ENCODE peak calls at places on chromosome 21, in nine cellular contexts. One of them, this sample, is unnamed.

GRCh38 chr21:15935530-15935929 is 205.7 kb downstream of the USP25 start:
- DNase-seq in HEK293T: no peak
- DNase-seq in Calu3: no peak
- DNase-seq in NCI-H1694: no peak
- DNase-seq in stimulated activated CD8-positive, alpha-beta memory T cell treated with anti-CD3 and anti-CD28 coated beads, Interleukin-4, amount 100 ng/mL, for 48 hours: no peak
- DNase-seq in T-cell: no peak
- DNase-seq in esophagus muscularis mucosa: no peak
- DNase-seq in heart right ventricle: no peak
- DNase-seq in ovary: no peak
- DNase-seq in this sample: no peak

GRCh38 chr21:29017639-29018237 is 1.4 kb downstream of the RWDD2B start:
- DNase-seq in HEK293T: no peak
- DNase-seq in Calu3: no peak
- DNase-seq in NCI-H1694: no peak
- DNase-seq in stimulated activated CD8-positive, alpha-beta memory T cell treated with anti-CD3 and anti-CD28 coated beads, Interleukin-4, amount 100 ng/mL, for 48 hours: no peak
- DNase-seq in T-cell: no peak
- DNase-seq in esophagus muscularis mucosa: no peak
- DNase-seq in heart right ventricle: no peak
- DNase-seq in ovary: no peak
- DNase-seq in this sample: no peak

GRCh38 chr21:45387506-45387905 is 17.5 kb upstream of the COL18A1 start:
- DNase-seq in HEK293T: no peak
- DNase-seq in Calu3: no peak
- DNase-seq in NCI-H1694: no peak
- DNase-seq in stimulated activated CD8-positive, alpha-beta memory T cell treated with anti-CD3 and anti-CD28 coated beads, Interleukin-4, amount 100 ng/mL, for 48 hours: no peak
- DNase-seq in T-cell: no peak
- DNase-seq in esophagus muscularis mucosa: no peak
- DNase-seq in heart right ventricle: no peak
- DNase-seq in ovary: peak; percentile 35
- DNase-seq in this sample: peak; percentile 43

GRCh38 chr21:7947422-7947821 is 2574.0 kb upstream of the TPTE start:
- DNase-seq in HEK293T: no peak
- DNase-seq in Calu3: no peak
- DNase-seq in NCI-H1694: no peak
- DNase-seq in stimulated activated CD8-positive, alpha-beta memory T cell treated with anti-CD3 and anti-CD28 coated beads, Interleukin-4, amount 100 ng/mL, for 48 hours: no peak
- DNase-seq in T-cell: no peak
- DNase-seq in esophagus muscularis mucosa: no peak
- DNase-seq in heart right ventricle: no peak
- DNase-seq in ovary: no peak
- DNase-seq in this sample: no peak

GRCh38 chr21:36480618-36481017 is 696 bp upstream of the CLDN14 start:
- DNase-seq in HEK293T: no peak
- DNase-seq in Calu3: no peak
- DNase-seq in NCI-H1694: no peak
- DNase-seq in stimulated activated CD8-positive, alpha-beta memory T cell treated with anti-CD3 and anti-CD28 coated beads, Interleukin-4, amount 100 ng/mL, for 48 hours: no peak
- DNase-seq in T-cell: no peak
- DNase-seq in esophagus muscularis mucosa: no peak
- DNase-seq in heart right ventricle: no peak
- DNase-seq in ovary: no peak
- DNase-seq in this sample: peak; percentile 25

GRCh38 chr21:36321325-36322082 is 1.5 kb downstream of the MORC3 start:
- DNase-seq in HEK293T: no peak
- DNase-seq in Calu3: no peak
- DNase-seq in NCI-H1694: no peak
- DNase-seq in stimulated activated CD8-positive, alpha-beta memory T cell treated with anti-CD3 and anti-CD28 coated beads, Interleukin-4, amount 100 ng/mL, for 48 hours: no peak
- DNase-seq in T-cell: no peak
- DNase-seq in esophagus muscularis mucosa: no peak
- DNase-seq in heart right ventricle: peak; percentile 10
- DNase-seq in ovary: no peak
- DNase-seq in this sample: peak; percentile 70

GRCh38 chr21:41754481-41754891 is 12.4 kb downstream of the RIPK4 start:
- DNase-seq in HEK293T: no peak
- DNase-seq in Calu3: no peak
- DNase-seq in NCI-H1694: no peak
- DNase-seq in stimulated activated CD8-positive, alpha-beta memory T cell treated with anti-CD3 and anti-CD28 coated beads, Interleukin-4, amount 100 ng/mL, for 48 hours: no peak
- DNase-seq in T-cell: no peak
- DNase-seq in esophagus muscularis mucosa: no peak
- DNase-seq in heart right ventricle: no peak
- DNase-seq in ovary: no peak
- DNase-seq in this sample: no peak

GRCh38 chr21:44450999-44451398 is 4.3 kb upstream of the LRRC3 start:
- DNase-seq in HEK293T: no peak
- DNase-seq in Calu3: no peak
- DNase-seq in NCI-H1694: no peak
- DNase-seq in stimulated activated CD8-positive, alpha-beta memory T cell treated with anti-CD3 and anti-CD28 coated beads, Interleukin-4, amount 100 ng/mL, for 48 hours: no peak
- DNase-seq in T-cell: no peak
- DNase-seq in esophagus muscularis mucosa: no peak
- DNase-seq in heart right ventricle: no peak
- DNase-seq in ovary: no peak
- DNase-seq in this sample: peak; percentile 49

GRCh38 chr21:37699024-37699770 is 217.1 kb downstream of the KCNJ6 start:
- DNase-seq in HEK293T: no peak
- DNase-seq in Calu3: no peak
- DNase-seq in NCI-H1694: no peak
- DNase-seq in stimulated activated CD8-positive, alpha-beta memory T cell treated with anti-CD3 and anti-CD28 coated beads, Interleukin-4, amount 100 ng/mL, for 48 hours: no peak
- DNase-seq in T-cell: no peak
- DNase-seq in esophagus muscularis mucosa: no peak
- DNase-seq in heart right ventricle: no peak
- DNase-seq in ovary: no peak
- DNase-seq in this sample: no peak

GRCh38 chr21:34282223-34282622 is 81.6 kb upstream of the KCNE2 start:
- DNase-seq in HEK293T: no peak
- DNase-seq in Calu3: no peak
- DNase-seq in NCI-H1694: no peak
- DNase-seq in stimulated activated CD8-positive, alpha-beta memory T cell treated with anti-CD3 and anti-CD28 coated beads, Interleukin-4, amount 100 ng/mL, for 48 hours: no peak
- DNase-seq in T-cell: no peak
- DNase-seq in esophagus muscularis mucosa: no peak
- DNase-seq in heart right ventricle: no peak
- DNase-seq in ovary: no peak
- DNase-seq in this sample: no peak

GRCh38 chr21:21464691-21465090 is 466.5 kb downstream of the NCAM2 start:
- DNase-seq in HEK293T: no peak
- DNase-seq in Calu3: no peak
- DNase-seq in NCI-H1694: no peak
- DNase-seq in stimulated activated CD8-positive, alpha-beta memory T cell treated with anti-CD3 and anti-CD28 coated beads, Interleukin-4, amount 100 ng/mL, for 48 hours: no peak
- DNase-seq in T-cell: no peak
- DNase-seq in esophagus muscularis mucosa: no peak
- DNase-seq in heart right ventricle: no peak
- DNase-seq in ovary: no peak
- DNase-seq in this sample: no peak

GRCh38 chr21:36695671-36696389 is 3.1 kb upstream of the SIM2 start:
- DNase-seq in HEK293T: no peak
- DNase-seq in Calu3: no peak
- DNase-seq in NCI-H1694: no peak
- DNase-seq in stimulated activated CD8-positive, alpha-beta memory T cell treated with anti-CD3 and anti-CD28 coated beads, Interleukin-4, amount 100 ng/mL, for 48 hours: no peak
- DNase-seq in T-cell: no peak
- DNase-seq in esophagus muscularis mucosa: no peak
- DNase-seq in heart right ventricle: no peak
- DNase-seq in ovary: no peak
- DNase-seq in this sample: no peak

GRCh38 chr21:46094401-46095105 is 3.4 kb upstream of the COL6A2 start:
- DNase-seq in HEK293T: no peak
- DNase-seq in Calu3: no peak
- DNase-seq in NCI-H1694: no peak
- DNase-seq in stimulated activated CD8-positive, alpha-beta memory T cell treated with anti-CD3 and anti-CD28 coated beads, Interleukin-4, amount 100 ng/mL, for 48 hours: no peak
- DNase-seq in T-cell: no peak
- DNase-seq in esophagus muscularis mucosa: peak; percentile 74
- DNase-seq in heart right ventricle: no peak
- DNase-seq in ovary: no peak
- DNase-seq in this sample: no peak

GRCh38 chr21:46237474-46237873 is 8.9 kb upstream of the LSS start:
- DNase-seq in HEK293T: no peak
- DNase-seq in Calu3: no peak
- DNase-seq in NCI-H1694: no peak
- DNase-seq in stimulated activated CD8-positive, alpha-beta memory T cell treated with anti-CD3 and anti-CD28 coated beads, Interleukin-4, amount 100 ng/mL, for 48 hours: no peak
- DNase-seq in T-cell: no peak
- DNase-seq in esophagus muscularis mucosa: no peak
- DNase-seq in heart right ventricle: no peak
- DNase-seq in ovary: no peak
- DNase-seq in this sample: no peak

GRCh38 chr21:44431300-44431699 is 24.0 kb upstream of the LRRC3 start:
- DNase-seq in HEK293T: no peak
- DNase-seq in Calu3: no peak
- DNase-seq in NCI-H1694: no peak
- DNase-seq in stimulated activated CD8-positive, alpha-beta memory T cell treated with anti-CD3 and anti-CD28 coated beads, Interleukin-4, amount 100 ng/mL, for 48 hours: no peak
- DNase-seq in T-cell: no peak
- DNase-seq in esophagus muscularis mucosa: no peak
- DNase-seq in heart right ventricle: no peak
- DNase-seq in ovary: no peak
- DNase-seq in this sample: no peak

GRCh38 chr21:36104306-36105300 is 30.3 kb upstream of the CBR3 start:
- DNase-seq in HEK293T: peak; percentile 59
- DNase-seq in Calu3: peak; percentile 58
- DNase-seq in NCI-H1694: no peak
- DNase-seq in stimulated activated CD8-positive, alpha-beta memory T cell treated with anti-CD3 and anti-CD28 coated beads, Interleukin-4, amount 100 ng/mL, for 48 hours: peak; percentile 78
- DNase-seq in T-cell: peak; percentile 64
- DNase-seq in esophagus muscularis mucosa: no peak
- DNase-seq in heart right ventricle: peak; percentile 21
- DNase-seq in ovary: no peak
- DNase-seq in this sample: peak; percentile 78

GRCh38 chr21:10627316-10627863 is 106.0 kb downstream of the TPTE start:
- DNase-seq in HEK293T: no peak
- DNase-seq in Calu3: no peak
- DNase-seq in NCI-H1694: no peak
- DNase-seq in stimulated activated CD8-positive, alpha-beta memory T cell treated with anti-CD3 and anti-CD28 coated beads, Interleukin-4, amount 100 ng/mL, for 48 hours: no peak
- DNase-seq in T-cell: no peak
- DNase-seq in esophagus muscularis mucosa: no peak
- DNase-seq in heart right ventricle: no peak
- DNase-seq in ovary: no peak
- DNase-seq in this sample: no peak

GRCh38 chr21:28018741-28019669 is 973.7 kb downstream of the LTN1 start:
- DNase-seq in HEK293T: no peak
- DNase-seq in Calu3: peak; percentile 64
- DNase-seq in NCI-H1694: no peak
- DNase-seq in stimulated activated CD8-positive, alpha-beta memory T cell treated with anti-CD3 and anti-CD28 coated beads, Interleukin-4, amount 100 ng/mL, for 48 hours: no peak
- DNase-seq in T-cell: no peak
- DNase-seq in esophagus muscularis mucosa: no peak
- DNase-seq in heart right ventricle: no peak
- DNase-seq in ovary: no peak
- DNase-seq in this sample: no peak

GRCh38 chr21:43352568-43353281 is 74.2 kb downstream of the SIK1 start:
- DNase-seq in HEK293T: peak; percentile 59
- DNase-seq in Calu3: no peak
- DNase-seq in NCI-H1694: no peak
- DNase-seq in stimulated activated CD8-positive, alpha-beta memory T cell treated with anti-CD3 and anti-CD28 coated beads, Interleukin-4, amount 100 ng/mL, for 48 hours: no peak
- DNase-seq in T-cell: no peak
- DNase-seq in esophagus muscularis mucosa: no peak
- DNase-seq in heart right ventricle: no peak
- DNase-seq in ovary: no peak
- DNase-seq in this sample: no peak

GRCh38 chr21:36641346-36641745 is 57.6 kb upstream of the SIM2 start:
- DNase-seq in HEK293T: no peak
- DNase-seq in Calu3: no peak
- DNase-seq in NCI-H1694: no peak
- DNase-seq in stimulated activated CD8-positive, alpha-beta memory T cell treated with anti-CD3 and anti-CD28 coated beads, Interleukin-4, amount 100 ng/mL, for 48 hours: no peak
- DNase-seq in T-cell: no peak
- DNase-seq in esophagus muscularis mucosa: no peak
- DNase-seq in heart right ventricle: no peak
- DNase-seq in ovary: no peak
- DNase-seq in this sample: no peak

GRCh38 chr21:31576428-31576827 is 83.1 kb upstream of the SOD1 start:
- DNase-seq in HEK293T: no peak
- DNase-seq in Calu3: no peak
- DNase-seq in NCI-H1694: no peak
- DNase-seq in stimulated activated CD8-positive, alpha-beta memory T cell treated with anti-CD3 and anti-CD28 coated beads, Interleukin-4, amount 100 ng/mL, for 48 hours: no peak
- DNase-seq in T-cell: no peak
- DNase-seq in esophagus muscularis mucosa: no peak
- DNase-seq in heart right ventricle: no peak
- DNase-seq in ovary: no peak
- DNase-seq in this sample: no peak

GRCh38 chr21:16942703-16943102 is 570.1 kb upstream of the CXADR start:
- DNase-seq in HEK293T: peak; percentile 51
- DNase-seq in Calu3: peak; percentile 13
- DNase-seq in NCI-H1694: no peak
- DNase-seq in stimulated activated CD8-positive, alpha-beta memory T cell treated with anti-CD3 and anti-CD28 coated beads, Interleukin-4, amount 100 ng/mL, for 48 hours: no peak
- DNase-seq in T-cell: no peak
- DNase-seq in esophagus muscularis mucosa: no peak
- DNase-seq in heart right ventricle: no peak
- DNase-seq in ovary: no peak
- DNase-seq in this sample: no peak

GRCh38 chr21:44702111-44702972 is 5.4 kb downstream of the KRTAP10-12 start:
- DNase-seq in HEK293T: no peak
- DNase-seq in Calu3: no peak
- DNase-seq in NCI-H1694: no peak
- DNase-seq in stimulated activated CD8-positive, alpha-beta memory T cell treated with anti-CD3 and anti-CD28 coated beads, Interleukin-4, amount 100 ng/mL, for 48 hours: peak; percentile 20
- DNase-seq in T-cell: no peak
- DNase-seq in esophagus muscularis mucosa: peak; percentile 74
- DNase-seq in heart right ventricle: no peak
- DNase-seq in ovary: no peak
- DNase-seq in this sample: peak; percentile 58

GRCh38 chr21:43733060-43733459 is 14.1 kb downstream of the PDXK start:
- DNase-seq in HEK293T: no peak
- DNase-seq in Calu3: no peak
- DNase-seq in NCI-H1694: no peak
- DNase-seq in stimulated activated CD8-positive, alpha-beta memory T cell treated with anti-CD3 and anti-CD28 coated beads, Interleukin-4, amount 100 ng/mL, for 48 hours: no peak
- DNase-seq in T-cell: peak; percentile 22
- DNase-seq in esophagus muscularis mucosa: no peak
- DNase-seq in heart right ventricle: no peak
- DNase-seq in ovary: no peak
- DNase-seq in this sample: no peak

GRCh38 chr21:34367320-34367935 is 3.6 kb downstream of the KCNE2 start:
- DNase-seq in HEK293T: peak; percentile 53
- DNase-seq in Calu3: peak; percentile 47
- DNase-seq in NCI-H1694: peak; percentile 54
- DNase-seq in stimulated activated CD8-positive, alpha-beta memory T cell treated with anti-CD3 and anti-CD28 coated beads, Interleukin-4, amount 100 ng/mL, for 48 hours: peak; percentile 50
- DNase-seq in T-cell: peak; percentile 31
- DNase-seq in esophagus muscularis mucosa: no peak
- DNase-seq in heart right ventricle: no peak
- DNase-seq in ovary: no peak
- DNase-seq in this sample: peak; percentile 66

GRCh38 chr21:39885119-39885848 is 18.0 kb downstream of the PCP4 start:
- DNase-seq in HEK293T: no peak
- DNase-seq in Calu3: no peak
- DNase-seq in NCI-H1694: peak; percentile 85
- DNase-seq in stimulated activated CD8-positive, alpha-beta memory T cell treated with anti-CD3 and anti-CD28 coated beads, Interleukin-4, amount 100 ng/mL, for 48 hours: no peak
- DNase-seq in T-cell: no peak
- DNase-seq in esophagus muscularis mucosa: no peak
- DNase-seq in heart right ventricle: peak; percentile 46
- DNase-seq in ovary: no peak
- DNase-seq in this sample: no peak

GRCh38 chr21:31557956-31558838 is 101.3 kb upstream of the SOD1 start:
- DNase-seq in HEK293T: peak; percentile 60
- DNase-seq in Calu3: peak; percentile 33
- DNase-seq in NCI-H1694: peak; percentile 5
- DNase-seq in stimulated activated CD8-positive, alpha-beta memory T cell treated with anti-CD3 and anti-CD28 coated beads, Interleukin-4, amount 100 ng/mL, for 48 hours: peak; percentile 54
- DNase-seq in T-cell: peak; percentile 39
- DNase-seq in esophagus muscularis mucosa: no peak
- DNase-seq in heart right ventricle: no peak
- DNase-seq in ovary: no peak
- DNase-seq in this sample: peak; percentile 72

GRCh38 chr21:41726058-41726558 is 40.7 kb downstream of the RIPK4 start:
- DNase-seq in HEK293T: no peak
- DNase-seq in Calu3: no peak
- DNase-seq in NCI-H1694: no peak
- DNase-seq in stimulated activated CD8-positive, alpha-beta memory T cell treated with anti-CD3 and anti-CD28 coated beads, Interleukin-4, amount 100 ng/mL, for 48 hours: no peak
- DNase-seq in T-cell: no peak
- DNase-seq in esophagus muscularis mucosa: no peak
- DNase-seq in heart right ventricle: no peak
- DNase-seq in ovary: no peak
- DNase-seq in this sample: no peak

GRCh38 chr21:43585924-43586411 is 73.3 kb downstream of the HSF2BP start:
- DNase-seq in HEK293T: no peak
- DNase-seq in Calu3: peak; percentile 67
- DNase-seq in NCI-H1694: no peak
- DNase-seq in stimulated activated CD8-positive, alpha-beta memory T cell treated with anti-CD3 and anti-CD28 coated beads, Interleukin-4, amount 100 ng/mL, for 48 hours: no peak
- DNase-seq in T-cell: no peak
- DNase-seq in esophagus muscularis mucosa: peak; percentile 94
- DNase-seq in heart right ventricle: peak; percentile 53
- DNase-seq in ovary: peak; percentile 56
- DNase-seq in this sample: no peak

GRCh38 chr21:25385912-25386474 is 221.3 kb downstream of the MRPL39 start:
- DNase-seq in HEK293T: peak; percentile 54
- DNase-seq in Calu3: peak; percentile 19
- DNase-seq in NCI-H1694: peak; percentile 82
- DNase-seq in stimulated activated CD8-positive, alpha-beta memory T cell treated with anti-CD3 and anti-CD28 coated beads, Interleukin-4, amount 100 ng/mL, for 48 hours: no peak
- DNase-seq in T-cell: no peak
- DNase-seq in esophagus muscularis mucosa: no peak
- DNase-seq in heart right ventricle: no peak
- DNase-seq in ovary: no peak
- DNase-seq in this sample: no peak

GRCh38 chr21:14754259-14754604 is 208.1 kb upstream of the SAMSN1 start:
- DNase-seq in HEK293T: no peak
- DNase-seq in Calu3: no peak
- DNase-seq in NCI-H1694: no peak
- DNase-seq in stimulated activated CD8-positive, alpha-beta memory T cell treated with anti-CD3 and anti-CD28 coated beads, Interleukin-4, amount 100 ng/mL, for 48 hours: no peak
- DNase-seq in T-cell: no peak
- DNase-seq in esophagus muscularis mucosa: no peak
- DNase-seq in heart right ventricle: no peak
- DNase-seq in ovary: no peak
- DNase-seq in this sample: no peak

This sample was measured in activated effector memory CD4-positive, alpha-beta T cell treated with anti-CD3 and anti-CD28 coated beads, Interleukin-2, amount 50 U/mL, for 16 hours.